ENCODE peak calls at places on chromosomes 4 and X, in six cellular contexts. One of them, this sample, is unnamed.
A peak's percentile ranks its signal among the peaks of the same experiment; 100 is the strongest.

GRCh38 chr4:140260227-140260626 is 106.2 kb upstream of the MAML3 start:
- DNase-seq in GM12891: no peak
- DNase-seq in HepG2: no peak
- DNase-seq in K562: no peak
- DNase-seq in GM12878: no peak
- DNase-seq in H1: no peak
- DNase-seq in this sample: no peak

GRCh38 chr4:55910140-55910539 is 38.6 kb upstream of the CEP135 start:
- DNase-seq in GM12878: no peak
- DNase-seq in GM12891: no peak
- DNase-seq in K562: no peak
- DNase-seq in H1: no peak
- DNase-seq in HepG2: no peak
- DNase-seq in this sample: no peak

GRCh38 chr4:168604496-168605373 is 107.9 kb downstream of the PALLD start:
- DNase-seq in GM12891: no peak
- DNase-seq in HepG2: no peak
- DNase-seq in H1: no peak
- DNase-seq in K562: no peak
- DNase-seq in GM12878: no peak
- DNase-seq in this sample: no peak

GRCh38 chrX:34619920-34620319 is 37.2 kb downstream of the TMEM47 start:
- DNase-seq in GM12878: no peak
- DNase-seq in H1: no peak
- DNase-seq in K562: no peak
- DNase-seq in HepG2: no peak
- DNase-seq in GM12891: no peak
- DNase-seq in this sample: no peak

GRCh38 chr4:62324215-62324614 is 1124.1 kb downstream of the ADGRL3 start:
- DNase-seq in GM12891: no peak
- DNase-seq in GM12878: no peak
- DNase-seq in K562: no peak
- DNase-seq in HepG2: no peak
- DNase-seq in H1: no peak
- DNase-seq in this sample: no peak

GRCh38 chrX:38233891-38234807 is 13.5 kb upstream of the SRPX start:
- DNase-seq in K562: no peak
- DNase-seq in H1: no peak
- DNase-seq in GM12878: no peak
- DNase-seq in HepG2: no peak
- DNase-seq in GM12891: no peak
- DNase-seq in this sample: no peak

GRCh38 chr4:53563824-53564223 is 27.5 kb downstream of the LNX1 start:
- DNase-seq in GM12878: peak; percentile 24
- DNase-seq in K562: no peak
- DNase-seq in GM12891: no peak
- DNase-seq in H1: no peak
- DNase-seq in HepG2: no peak
- DNase-seq in this sample: peak; percentile 13

GRCh38 chrX:39967348-39967747 is 130.4 kb downstream of the BCOR start:
- DNase-seq in H1: no peak
- DNase-seq in K562: no peak
- DNase-seq in GM12891: no peak
- DNase-seq in GM12878: no peak
- DNase-seq in HepG2: no peak
- DNase-seq in this sample: no peak

GRCh38 chr4:80268936-80269335 is 2.5 kb downstream of the FGF5 start:
- DNase-seq in HepG2: no peak
- DNase-seq in GM12891: no peak
- DNase-seq in GM12878: no peak
- DNase-seq in K562: no peak
- DNase-seq in H1: no peak
- DNase-seq in this sample: no peak

GRCh38 chr4:85713005-85713404 is 238.1 kb downstream of the ARHGAP24 start:
- DNase-seq in GM12891: no peak
- DNase-seq in GM12878: no peak
- DNase-seq in HepG2: no peak
- DNase-seq in H1: no peak
- DNase-seq in K562: no peak
- DNase-seq in this sample: no peak

GRCh38 chrX:51144828-51145442 is 187.7 kb upstream of the NUDT10 start:
- DNase-seq in H1: peak; percentile 43
- DNase-seq in K562: peak; percentile 32
- DNase-seq in HepG2: peak; percentile 16
- DNase-seq in GM12891: no peak
- DNase-seq in GM12878: peak; percentile 1
- DNase-seq in this sample: peak; percentile 16

GRCh38 chr4:150235795-150236385 is 157.6 kb downstream of the DCLK2 start:
- DNase-seq in GM12878: no peak
- DNase-seq in GM12891: no peak
- DNase-seq in H1: no peak
- DNase-seq in K562: no peak
- DNase-seq in HepG2: no peak
- DNase-seq in this sample: no peak

GRCh38 chrX:131907488-131908314 is 115.4 kb upstream of the STK26 start:
- DNase-seq in K562: peak; percentile 14
- DNase-seq in GM12891: no peak
- DNase-seq in H1: no peak
- DNase-seq in GM12878: no peak
- DNase-seq in HepG2: no peak
- DNase-seq in this sample: no peak

GRCh38 chr4:36285784-36286480 is 4.5 kb downstream of the DTHD1 start:
- DNase-seq in GM12891: peak; percentile 15
- DNase-seq in HepG2: no peak
- DNase-seq in K562: no peak
- DNase-seq in H1: no peak
- DNase-seq in GM12878: peak; percentile 93
- DNase-seq in this sample: peak; percentile 27

GRCh38 chr4:114378306-114378903 is 220.2 kb upstream of the UGT8 start:
- DNase-seq in GM12891: no peak
- DNase-seq in H1: no peak
- DNase-seq in HepG2: no peak
- DNase-seq in GM12878: no peak
- DNase-seq in K562: no peak
- DNase-seq in this sample: no peak

GRCh38 chr4:44150091-44150576 is 298.5 kb downstream of the KCTD8 start:
- DNase-seq in GM12878: no peak
- DNase-seq in H1: no peak
- DNase-seq in HepG2: peak; percentile 1
- DNase-seq in GM12891: no peak
- DNase-seq in K562: no peak
- DNase-seq in this sample: no peak

GRCh38 chr4:7352486-7352885 is 82.2 kb downstream of the PSAPL1 start:
- DNase-seq in H1: no peak
- DNase-seq in GM12878: no peak
- DNase-seq in K562: no peak
- DNase-seq in HepG2: no peak
- DNase-seq in GM12891: no peak
- DNase-seq in this sample: no peak

GRCh38 chr4:186621959-186622553 is 66.7 kb upstream of the MTNR1A start:
- DNase-seq in K562: no peak
- DNase-seq in HepG2: no peak
- DNase-seq in GM12891: no peak
- DNase-seq in H1: no peak
- DNase-seq in GM12878: no peak
- DNase-seq in this sample: no peak

GRCh38 chr4:75671802-75672421 is 1.3 kb downstream of the G3BP2 start:
- DNase-seq in HepG2: no peak
- DNase-seq in H1: no peak
- DNase-seq in GM12878: no peak
- DNase-seq in K562: no peak
- DNase-seq in GM12891: no peak
- DNase-seq in this sample: no peak

GRCh38 chr4:103892616-103893015 is 172.8 kb upstream of the TACR3 start:
- DNase-seq in K562: no peak
- DNase-seq in H1: no peak
- DNase-seq in GM12891: no peak
- DNase-seq in HepG2: no peak
- DNase-seq in GM12878: no peak
- DNase-seq in this sample: no peak

GRCh38 chr4:19266566-19266965 is 985.1 kb upstream of the SLIT2 start:
- DNase-seq in HepG2: no peak
- DNase-seq in K562: no peak
- DNase-seq in GM12878: no peak
- DNase-seq in H1: no peak
- DNase-seq in GM12891: no peak
- DNase-seq in this sample: no peak

GRCh38 chrX:101265869-101266428 is 25.2 kb downstream of the TAF7L start:
- DNase-seq in GM12891: no peak
- DNase-seq in H1: no peak
- DNase-seq in GM12878: no peak
- DNase-seq in K562: no peak
- DNase-seq in HepG2: no peak
- DNase-seq in this sample: no peak

GRCh38 chr4:83932996-83933395 is 397.1 kb downstream of the GPAT3 start:
- DNase-seq in GM12878: no peak
- DNase-seq in HepG2: no peak
- DNase-seq in GM12891: no peak
- DNase-seq in H1: no peak
- DNase-seq in K562: no peak
- DNase-seq in this sample: no peak

GRCh38 chrX:64152857-64153256 is 52.7 kb downstream of the AMER1 start:
- DNase-seq in K562: no peak
- DNase-seq in GM12878: no peak
- DNase-seq in HepG2: peak; percentile 30
- DNase-seq in GM12891: no peak
- DNase-seq in H1: peak; percentile 44
- DNase-seq in this sample: no peak

DNA sequence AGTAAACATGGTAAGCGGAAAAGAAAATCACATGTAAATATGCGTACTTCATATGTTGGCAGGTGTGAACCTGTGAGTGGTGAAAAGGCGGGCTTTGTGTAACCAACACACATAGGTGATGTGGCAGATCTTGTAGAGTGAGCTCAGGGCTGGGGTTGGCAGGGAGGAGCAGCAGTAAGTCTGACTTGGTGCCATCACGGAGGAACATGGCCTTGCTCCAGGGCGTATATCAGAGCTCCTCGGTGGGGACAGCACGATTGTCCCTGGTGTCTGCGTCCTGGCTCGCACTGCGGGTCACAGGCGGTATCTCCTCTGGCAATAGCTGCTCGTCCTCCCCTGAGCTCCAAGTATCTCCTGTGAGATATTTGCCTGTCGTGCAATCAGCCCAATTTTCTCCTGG is 733.6 kb downstream of the TRIML1 start:
- DNase-seq in HepG2: no peak
- DNase-seq in K562: no peak
- DNase-seq in GM12878: no peak
- DNase-seq in GM12891: no peak
- DNase-seq in H1: no peak
- DNase-seq in this sample: no peak
- TF ChIP-seq TAF1 in HepG2: no peak
- TF ChIP-seq TAF1 in K562: no peak
- TF ChIP-seq TAF1 in GM12878: no peak
- TF ChIP-seq TAF1 in GM12891: no peak
- TF ChIP-seq TAF1 in H1: no peak
- TF ChIP-seq TAF1 in this sample: no peak

DNA sequence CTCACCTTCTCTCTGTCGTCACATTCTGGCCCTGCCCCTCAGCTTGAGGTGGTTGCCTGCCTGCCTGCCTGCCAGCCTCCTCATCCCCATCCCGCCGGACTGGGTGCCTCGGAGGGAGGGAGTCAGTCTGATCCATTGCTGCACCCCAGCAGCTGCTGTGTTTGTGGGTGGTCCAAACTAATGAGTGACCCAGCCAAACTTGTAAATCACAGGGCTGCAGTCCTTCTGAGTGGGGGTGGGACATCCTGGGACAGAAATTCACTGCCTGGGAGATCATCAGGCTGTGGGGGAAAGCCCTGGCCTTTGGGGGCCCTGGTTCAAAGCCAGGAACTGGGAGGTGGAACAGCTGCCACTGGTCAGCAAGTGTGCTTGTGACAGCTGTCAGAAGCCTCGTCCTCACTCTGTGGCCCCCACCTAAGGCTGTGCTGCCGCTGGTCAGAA is 5.5 kb downstream of the GPR78 start:
- DNase-seq in GM12891: no peak
- DNase-seq in K562: no peak
- DNase-seq in HepG2: no peak
- DNase-seq in H1: no peak
- DNase-seq in GM12878: no peak
- DNase-seq in this sample: no peak
- TF ChIP-seq POLR2AphosphoS5 in GM12891: no peak
- TF ChIP-seq POLR2AphosphoS5 in K562: no peak
- TF ChIP-seq POLR2AphosphoS5 in HepG2: no peak
- TF ChIP-seq POLR2AphosphoS5 in H1: no peak
- TF ChIP-seq POLR2AphosphoS5 in GM12878: no peak
- TF ChIP-seq POLR2AphosphoS5 in this sample: no peak

DNA sequence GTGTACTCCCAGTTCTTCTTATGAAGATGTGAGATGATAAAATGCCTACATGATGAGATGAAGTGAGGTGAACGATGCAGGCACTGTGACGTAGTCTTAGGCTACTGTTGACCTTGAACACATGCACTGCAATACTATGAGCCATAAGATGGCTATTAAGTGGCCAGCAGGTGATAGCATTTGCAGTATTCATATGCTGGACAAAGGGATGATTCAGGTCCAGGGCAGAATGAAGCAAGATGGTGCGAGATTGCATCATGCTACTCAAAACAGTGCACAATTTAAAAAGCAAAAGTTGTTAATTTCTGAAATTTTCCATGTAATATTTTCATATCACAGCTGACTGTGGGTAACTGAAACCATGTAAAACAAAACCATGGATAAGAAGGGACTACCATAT is 781.4 kb downstream of the PCDH18 start:
- DNase-seq in K562: no peak
- DNase-seq in GM12878: no peak
- DNase-seq in GM12891: no peak
- DNase-seq in HepG2: peak; percentile 5
- DNase-seq in H1: no peak
- DNase-seq in this sample: no peak
- TF ChIP-seq TAF1 in K562: no peak
- TF ChIP-seq TAF1 in GM12878: no peak
- TF ChIP-seq TAF1 in GM12891: no peak
- TF ChIP-seq TAF1 in HepG2: no peak
- TF ChIP-seq TAF1 in H1: no peak
- TF ChIP-seq TAF1 in this sample: no peak

DNA sequence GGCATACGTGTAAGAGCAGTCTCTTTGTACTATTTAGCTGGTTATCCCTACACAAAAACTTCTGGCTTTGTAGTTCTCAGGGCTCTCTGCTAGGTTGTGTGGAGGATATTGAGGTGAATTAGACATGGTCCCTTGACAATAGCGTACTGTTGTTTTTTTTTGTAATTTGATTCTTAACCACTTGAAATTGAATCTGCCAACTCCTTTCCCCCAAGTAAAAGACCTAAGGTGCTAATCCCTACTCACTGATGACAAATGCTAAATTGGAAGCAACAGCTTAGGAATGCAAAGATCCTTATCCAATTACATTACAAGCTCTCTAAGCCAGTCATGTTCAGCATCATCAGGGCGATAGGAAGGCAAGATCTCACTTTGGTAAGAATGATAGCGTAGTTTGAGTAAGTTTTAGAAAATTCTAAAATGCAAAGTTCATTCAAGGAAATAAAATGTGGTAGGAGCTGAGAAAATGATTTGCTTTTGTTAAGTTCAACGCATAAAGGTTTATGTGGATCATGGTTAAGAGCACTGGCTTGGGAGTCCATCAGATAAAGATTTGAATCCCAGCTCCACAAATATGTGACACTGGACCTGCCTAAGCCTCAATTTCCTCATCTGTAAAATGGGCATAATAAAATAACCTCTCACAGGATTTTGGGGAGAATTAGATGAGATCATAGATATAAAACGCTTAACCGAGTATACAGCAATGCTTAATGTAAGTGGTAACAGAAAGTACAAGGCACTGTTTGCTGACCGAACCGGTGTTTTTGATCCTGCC is 39.3 kb downstream of the DOCK11 start:
- DNase-seq in GM12891: no peak
- DNase-seq in K562: no peak
- DNase-seq in GM12878: no peak
- DNase-seq in H1: no peak
- DNase-seq in HepG2: no peak
- DNase-seq in this sample: no peak
- TF ChIP-seq POLR2AphosphoS5 in GM12891: no peak
- TF ChIP-seq POLR2AphosphoS5 in K562: no peak
- TF ChIP-seq POLR2AphosphoS5 in GM12878: no peak
- TF ChIP-seq POLR2AphosphoS5 in H1: no peak
- TF ChIP-seq POLR2AphosphoS5 in HepG2: no peak
- TF ChIP-seq POLR2AphosphoS5 in this sample: no peak

This sample was measured in GM12892.